ENCODE peak calls at places on chromosomes 16 and 17, in nine cellular contexts. One of them, this sample, is unnamed.

GRCh38 chr17:16448490-16448889 is 33.1 kb downstream of the TRPV2 start:
- DNase-seq in pulmonary artery endothelial cell: no peak
- DNase-seq in hippocampal formation: no peak
- DNase-seq in progenitor cell of endocrine pancreas: no peak
- DNase-seq in activated CD4-positive, alpha-beta memory T cell treated with anti-CD3 and anti-CD28 coated beads for 36 hours: no peak
- DNase-seq in substantia nigra: no peak
- DNase-seq in stimulated activated CD4-positive, alpha-beta T cell treated with anti-CD3 and anti-CD28 coated beads, TNF-alpha, amount 100 ng/mL, for 4 hours: no peak
- DNase-seq in amygdala: no peak
- DNase-seq in COR-L47: no peak
- DNase-seq in this sample: no peak

GRCh38 chr16:67246081-67246944 is 968 bp downstream of the FHOD1 start:
- DNase-seq in pulmonary artery endothelial cell: peak; percentile 46
- DNase-seq in hippocampal formation: peak; percentile 45
- DNase-seq in progenitor cell of endocrine pancreas: peak; percentile 85
- DNase-seq in activated CD4-positive, alpha-beta memory T cell treated with anti-CD3 and anti-CD28 coated beads for 36 hours: peak; percentile 76
- DNase-seq in substantia nigra: peak; percentile 47
- DNase-seq in stimulated activated CD4-positive, alpha-beta T cell treated with anti-CD3 and anti-CD28 coated beads, TNF-alpha, amount 100 ng/mL, for 4 hours: no peak
- DNase-seq in amygdala: no peak
- DNase-seq in COR-L47: peak; percentile 66
- DNase-seq in this sample: peak; percentile 94

GRCh38 chr17:11705111-11705510 is 106.8 kb downstream of the DNAH9 start:
- DNase-seq in pulmonary artery endothelial cell: no peak
- DNase-seq in hippocampal formation: no peak
- DNase-seq in progenitor cell of endocrine pancreas: no peak
- DNase-seq in activated CD4-positive, alpha-beta memory T cell treated with anti-CD3 and anti-CD28 coated beads for 36 hours: no peak
- DNase-seq in substantia nigra: no peak
- DNase-seq in stimulated activated CD4-positive, alpha-beta T cell treated with anti-CD3 and anti-CD28 coated beads, TNF-alpha, amount 100 ng/mL, for 4 hours: no peak
- DNase-seq in amygdala: no peak
- DNase-seq in COR-L47: no peak
- DNase-seq in this sample: no peak

GRCh38 chr16:85662976-85663830 is 25.6 kb downstream of the GINS2 start:
- DNase-seq in pulmonary artery endothelial cell: no peak
- DNase-seq in hippocampal formation: no peak
- DNase-seq in progenitor cell of endocrine pancreas: no peak
- DNase-seq in activated CD4-positive, alpha-beta memory T cell treated with anti-CD3 and anti-CD28 coated beads for 36 hours: no peak
- DNase-seq in substantia nigra: no peak
- DNase-seq in stimulated activated CD4-positive, alpha-beta T cell treated with anti-CD3 and anti-CD28 coated beads, TNF-alpha, amount 100 ng/mL, for 4 hours: no peak
- DNase-seq in amygdala: no peak
- DNase-seq in COR-L47: no peak
- DNase-seq in this sample: no peak

GRCh38 chr17:2239882-2240430 is 63.6 kb downstream of the SMG6 start:
- DNase-seq in pulmonary artery endothelial cell: peak; percentile 74
- DNase-seq in hippocampal formation: no peak
- DNase-seq in progenitor cell of endocrine pancreas: no peak
- DNase-seq in activated CD4-positive, alpha-beta memory T cell treated with anti-CD3 and anti-CD28 coated beads for 36 hours: peak; percentile 77
- DNase-seq in substantia nigra: no peak
- DNase-seq in stimulated activated CD4-positive, alpha-beta T cell treated with anti-CD3 and anti-CD28 coated beads, TNF-alpha, amount 100 ng/mL, for 4 hours: no peak
- DNase-seq in amygdala: no peak
- DNase-seq in COR-L47: no peak
- DNase-seq in this sample: peak; percentile 36

GRCh38 chr17:82366749-82367148 is 4.8 kb upstream of the UTS2R start:
- DNase-seq in pulmonary artery endothelial cell: no peak
- DNase-seq in hippocampal formation: no peak
- DNase-seq in progenitor cell of endocrine pancreas: no peak
- DNase-seq in activated CD4-positive, alpha-beta memory T cell treated with anti-CD3 and anti-CD28 coated beads for 36 hours: no peak
- DNase-seq in substantia nigra: no peak
- DNase-seq in stimulated activated CD4-positive, alpha-beta T cell treated with anti-CD3 and anti-CD28 coated beads, TNF-alpha, amount 100 ng/mL, for 4 hours: no peak
- DNase-seq in amygdala: no peak
- DNase-seq in COR-L47: peak; percentile 49
- DNase-seq in this sample: no peak

GRCh38 chr17:44780161-44780560 is 21.4 kb downstream of the ADAM11 start:
- DNase-seq in pulmonary artery endothelial cell: no peak
- DNase-seq in hippocampal formation: no peak
- DNase-seq in progenitor cell of endocrine pancreas: no peak
- DNase-seq in activated CD4-positive, alpha-beta memory T cell treated with anti-CD3 and anti-CD28 coated beads for 36 hours: no peak
- DNase-seq in substantia nigra: no peak
- DNase-seq in stimulated activated CD4-positive, alpha-beta T cell treated with anti-CD3 and anti-CD28 coated beads, TNF-alpha, amount 100 ng/mL, for 4 hours: no peak
- DNase-seq in amygdala: no peak
- DNase-seq in COR-L47: no peak
- DNase-seq in this sample: no peak

GRCh38 chr16:59060212-59060611 is 326.1 kb upstream of the GOT2 start:
- DNase-seq in pulmonary artery endothelial cell: no peak
- DNase-seq in hippocampal formation: no peak
- DNase-seq in progenitor cell of endocrine pancreas: no peak
- DNase-seq in activated CD4-positive, alpha-beta memory T cell treated with anti-CD3 and anti-CD28 coated beads for 36 hours: no peak
- DNase-seq in substantia nigra: no peak
- DNase-seq in stimulated activated CD4-positive, alpha-beta T cell treated with anti-CD3 and anti-CD28 coated beads, TNF-alpha, amount 100 ng/mL, for 4 hours: no peak
- DNase-seq in amygdala: no peak
- DNase-seq in COR-L47: no peak
- DNase-seq in this sample: no peak

GRCh38 chr17:60827920-60828319 is 150.3 kb downstream of the BCAS3 start:
- DNase-seq in pulmonary artery endothelial cell: no peak
- DNase-seq in hippocampal formation: no peak
- DNase-seq in progenitor cell of endocrine pancreas: no peak
- DNase-seq in activated CD4-positive, alpha-beta memory T cell treated with anti-CD3 and anti-CD28 coated beads for 36 hours: no peak
- DNase-seq in substantia nigra: no peak
- DNase-seq in stimulated activated CD4-positive, alpha-beta T cell treated with anti-CD3 and anti-CD28 coated beads, TNF-alpha, amount 100 ng/mL, for 4 hours: no peak
- DNase-seq in amygdala: no peak
- DNase-seq in COR-L47: no peak
- DNase-seq in this sample: no peak